ENCODE peak calls at places on chromosomes 12 and 14, in four cellular contexts. A, Z, S and F are unnamed samples.

GRCh38 chr12:26803552-26803951 is 29.4 kb downstream of the ITPR2 start:
- DNase-seq in A (no peak), Z (no peak), S (peak), F (no peak)

GRCh38 chr12:68792952-68793351 is 15.0 kb upstream of the MDM2 start:
- DNase-seq in A (no peak), Z (no peak), S (peak), F (no peak)

GRCh38 chr12:99767809-99768208 is 120.3 kb downstream of the GARIN6 start:
- DNase-seq in A (no peak), Z (no peak), S (peak), F (no peak)

GRCh38 chr14:78614651-78615050 is 444.5 kb downstream of the NRXN3 start:
- DNase-seq in A (no peak), Z (no peak), S (no peak), F (no peak)

GRCh38 chr12:70507442-70507841 is 129.8 kb downstream of the PTPRB start:
- DNase-seq in A (no peak), Z (no peak), S (peak), F (no peak)

GRCh38 chr14:58772814-58773620 is 135.3 kb downstream of the DACT1 start:
- DNase-seq in A (no peak), Z (no peak), S (no peak), F (no peak)

GRCh38 chr14:94823556-94824341 is 53.8 kb upstream of the GSC start:
- DNase-seq in A (no peak), Z (no peak), S (no peak), F (no peak)

GRCh38 chr12:54368709-54369596 is 4.7 kb upstream of the GPR84 start:
- DNase-seq in A (peak), Z (peak), S (peak), F (peak)

GRCh38 chr12:44716681-44717080 is 159.4 kb downstream of the NELL2 start:
- DNase-seq in A (no peak), Z (no peak), S (no peak), F (no peak)

GRCh38 chr12:105294886-105295479 is 35.5 kb upstream of the C12orf75 start:
- DNase-seq in A (no peak), Z (no peak), S (no peak), F (no peak)

GRCh38 chr14:76784881-76785280 is 23.6 kb downstream of the VASH1 start:
- DNase-seq in A (peak), Z (no peak), S (peak), F (no peak)

GRCh38 chr12:90366286-90366685 is 588.7 kb downstream of the CCER1 start:
- DNase-seq in A (no peak), Z (no peak), S (peak), F (no peak)

GRCh38 chr12:120905856-120906384 is 1.8 kb upstream of the SPPL3 start:
- DNase-seq in A (no peak), Z (no peak), S (no peak), F (no peak)

GRCh38 chr14:103995876-103996275 is 53.5 kb upstream of the RD3L start:
- DNase-seq in A (no peak), Z (no peak), S (no peak), F (no peak)

GRCh38 chr14:100283984-100284881 is 22.0 kb downstream of the SLC25A29 start:
- DNase-seq in A (no peak), Z (peak), S (no peak), F (no peak)

GRCh38 chr14:39266589-39266870 is 32.8 kb downstream of the MIA2 start:
- DNase-seq in A (no peak), Z (peak), S (no peak), F (peak)

GRCh38 chr12:30839643-30840190 is 85.0 kb upstream of the CAPRIN2 start:
- DNase-seq in A (no peak), Z (no peak), S (no peak), F (no peak)

GRCh38 chr14:60067911-60068310 is 23.8 kb upstream of the PCNX4 start:
- DNase-seq in A (peak), Z (no peak), S (no peak), F (no peak)

GRCh38 chr14:54554401-54554800 is 12.5 kb upstream of the SAMD4A start:
- DNase-seq in A (no peak), Z (no peak), S (no peak), F (no peak)

GRCh38 chr12:95918194-95918993 is 24.0 kb downstream of the CCDC38 start:
- DNase-seq in A (peak), Z (no peak), S (peak), F (no peak)

GRCh38 chr12:27220057-27220987 is 23.8 kb upstream of the STK38L start:
- DNase-seq in A (no peak), Z (no peak), S (no peak), F (no peak)

GRCh38 chr12:41983896-41984295 is 160.8 kb downstream of the GXYLT1 start:
- DNase-seq in A (no peak), Z (no peak), S (no peak), F (no peak)

GRCh38 chr12:41992692-41993215 is 151.9 kb downstream of the GXYLT1 start:
- DNase-seq in A (no peak), Z (no peak), S (no peak), F (no peak)

GRCh38 chr12:41992029-41992428 is 152.6 kb downstream of the GXYLT1 start:
- DNase-seq in A (no peak), Z (no peak), S (no peak), F (no peak)

GRCh38 chr12:41993283-41993682 is 151.4 kb downstream of the GXYLT1 start:
- DNase-seq in A (no peak), Z (no peak), S (no peak), F (no peak)

GRCh38 chr12:41988715-41989114 is 156.0 kb downstream of the GXYLT1 start:
- DNase-seq in A (no peak), Z (no peak), S (no peak), F (no peak)
- H3K27ac ChIP-seq in A (no peak), Z (no peak), S (no peak), F (no peak)

GRCh38 chr12:117069126-117069788 is 30.0 kb downstream of the TESC start:
- DNase-seq in A (no peak), Z (no peak), S (no peak), F (no peak)
- H3K27ac ChIP-seq in A (no peak), Z (no peak), S (no peak), F (no peak)

DNA sequence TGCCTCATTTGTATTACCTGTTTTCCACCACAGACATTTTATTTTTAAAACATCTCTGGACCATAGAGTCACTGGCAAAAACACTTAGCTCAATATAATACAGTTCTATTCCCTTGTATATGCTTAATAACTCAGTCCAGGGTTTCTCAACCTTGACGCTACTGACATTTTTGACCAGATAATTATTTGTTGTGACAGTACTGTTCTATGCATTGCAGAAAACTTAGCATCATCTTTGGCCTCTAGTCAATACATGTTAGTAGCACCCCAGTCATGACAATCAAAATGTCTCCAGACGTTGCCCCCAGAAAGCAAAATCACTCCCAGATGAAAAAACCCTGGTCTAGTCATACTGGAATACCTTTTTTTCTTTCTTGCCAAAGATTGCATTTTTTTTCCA is 174.7 kb downstream of the TMEM132D start:
- DNase-seq in A (no peak), Z (no peak), S (no peak), F (no peak)
- H3K27ac ChIP-seq in A (no peak), Z (no peak), S (no peak), F (no peak)

GRCh38 chr12:117124421-117125274 is 25.4 kb upstream of the TESC start:
- DNase-seq in A (no peak), Z (no peak), S (peak), F (no peak)
- H3K27ac ChIP-seq in A (no peak), Z (no peak), S (no peak), F (no peak)

GRCh38 chr12:110223777-110224378 is 57.2 kb upstream of the ATP2A2 start:
- DNase-seq in A (no peak), Z (no peak), S (no peak), F (no peak)
- H3K27ac ChIP-seq in A (no peak), Z (peak), S (no peak), F (no peak)